ENCODE peak calls at places on chromosomes 13 and 19, in five cellular contexts. One of them, this sample, is unnamed.

GRCh38 chr19:7397687-7398086 is 49.0 kb downstream of the ARHGEF18 start:
- DNase-seq in psoas muscle: no peak
- DNase-seq in mesendoderm: no peak
- DNase-seq in suprapubic skin: no peak
- DNase-seq in sigmoid colon: no peak
- DNase-seq in this sample: peak

GRCh38 chr19:10180459-10180858 is 14.3 kb downstream of the DNMT1 start:
- DNase-seq in suprapubic skin: no peak
- DNase-seq in psoas muscle: no peak
- DNase-seq in sigmoid colon: no peak
- DNase-seq in mesendoderm: no peak
- DNase-seq in this sample: no peak

GRCh38 chr13:25292301-25292700 is 5.0 kb upstream of the MTMR6 start:
- DNase-seq in psoas muscle: no peak
- DNase-seq in suprapubic skin: no peak
- DNase-seq in mesendoderm: peak
- DNase-seq in sigmoid colon: no peak
- DNase-seq in this sample: peak

GRCh38 chr13:45807520-45808099 is 43.9 kb downstream of the SIAH3 start:
- DNase-seq in mesendoderm: peak
- DNase-seq in psoas muscle: no peak
- DNase-seq in suprapubic skin: no peak
- DNase-seq in sigmoid colon: no peak
- DNase-seq in this sample: peak

GRCh38 chr13:42041684-42042035 is 6.8 kb upstream of the DGKH start:
- DNase-seq in suprapubic skin: no peak
- DNase-seq in sigmoid colon: peak
- DNase-seq in psoas muscle: peak
- DNase-seq in mesendoderm: peak
- DNase-seq in this sample: peak

GRCh38 chr13:69857188-69857821 is 250.3 kb upstream of the ATXN8OS start:
- DNase-seq in sigmoid colon: no peak
- DNase-seq in psoas muscle: no peak
- DNase-seq in mesendoderm: peak
- DNase-seq in suprapubic skin: no peak
- DNase-seq in this sample: peak

GRCh38 chr19:38877781-38878574 is at the start of gene RINL:
- DNase-seq in sigmoid colon: no peak
- DNase-seq in mesendoderm: no peak
- DNase-seq in psoas muscle: peak
- DNase-seq in suprapubic skin: no peak
- DNase-seq in this sample: no peak

GRCh38 chr13:37701306-37701705 is 102.7 kb upstream of the POSTN start:
- DNase-seq in psoas muscle: no peak
- DNase-seq in suprapubic skin: no peak
- DNase-seq in mesendoderm: no peak
- DNase-seq in sigmoid colon: no peak
- DNase-seq in this sample: peak

GRCh38 chr19:738509-739128 is 12.3 kb upstream of the MISP start:
- DNase-seq in suprapubic skin: no peak
- DNase-seq in mesendoderm: no peak
- DNase-seq in sigmoid colon: peak
- DNase-seq in psoas muscle: no peak
- DNase-seq in this sample: no peak

GRCh38 chr19:17079710-17080440 is 4.3 kb downstream of the MYO9B start:
- DNase-seq in suprapubic skin: peak
- DNase-seq in sigmoid colon: peak
- DNase-seq in psoas muscle: peak
- DNase-seq in mesendoderm: no peak
- DNase-seq in this sample: peak

GRCh38 chr13:91544723-91545122 is 146.3 kb downstream of the GPC5 start:
- DNase-seq in psoas muscle: no peak
- DNase-seq in mesendoderm: peak
- DNase-seq in sigmoid colon: no peak
- DNase-seq in suprapubic skin: no peak
- DNase-seq in this sample: no peak

GRCh38 chr19:28388988-28389387 is 824.0 kb downstream of the UQCRFS1 start:
- DNase-seq in psoas muscle: no peak
- DNase-seq in suprapubic skin: no peak
- DNase-seq in sigmoid colon: no peak
- DNase-seq in mesendoderm: no peak
- DNase-seq in this sample: no peak

GRCh38 chr13:30339721-30340366 is 32.5 kb upstream of the KATNAL1 start:
- DNase-seq in sigmoid colon: no peak
- DNase-seq in psoas muscle: no peak
- DNase-seq in suprapubic skin: no peak
- DNase-seq in mesendoderm: no peak
- DNase-seq in this sample: peak

GRCh38 chr19:13169769-13170168 is 19.6 kb downstream of the IER2 start:
- DNase-seq in mesendoderm: no peak
- DNase-seq in suprapubic skin: no peak
- DNase-seq in sigmoid colon: no peak
- DNase-seq in psoas muscle: no peak
- DNase-seq in this sample: peak

GRCh38 chr19:49129238-49129583 is 9.9 kb downstream of the PPFIA3 start:
- DNase-seq in psoas muscle: no peak
- DNase-seq in suprapubic skin: no peak
- DNase-seq in mesendoderm: peak
- DNase-seq in sigmoid colon: no peak
- DNase-seq in this sample: no peak

GRCh38 chr19:32368781-32369180 is 23.4 kb downstream of the ZNF507 start:
- DNase-seq in suprapubic skin: no peak
- DNase-seq in mesendoderm: no peak
- DNase-seq in sigmoid colon: no peak
- DNase-seq in psoas muscle: no peak
- DNase-seq in this sample: no peak

GRCh38 chr19:2289714-2290435 is 7.9 kb upstream of the PEAK3 start:
- DNase-seq in suprapubic skin: no peak
- DNase-seq in psoas muscle: no peak
- DNase-seq in sigmoid colon: no peak
- DNase-seq in mesendoderm: no peak
- DNase-seq in this sample: no peak

GRCh38 chr13:38348890-38349289 is 761 bp upstream of the UFM1 start:
- DNase-seq in mesendoderm: peak
- DNase-seq in sigmoid colon: no peak
- DNase-seq in suprapubic skin: no peak
- DNase-seq in psoas muscle: no peak
- DNase-seq in this sample: peak

GRCh38 chr13:94764576-94765321 is 52.4 kb upstream of the SOX21 start:
- DNase-seq in mesendoderm: peak
- DNase-seq in psoas muscle: no peak
- DNase-seq in sigmoid colon: no peak
- DNase-seq in suprapubic skin: no peak
- DNase-seq in this sample: peak

GRCh38 chr19:13962738-13963602 is 10.7 kb downstream of the DCAF15 start:
- DNase-seq in suprapubic skin: no peak
- DNase-seq in sigmoid colon: no peak
- DNase-seq in mesendoderm: peak
- DNase-seq in psoas muscle: peak
- DNase-seq in this sample: peak

GRCh38 chr19:45499196-45500180 is 1.2 kb downstream of the PPM1N start:
- DNase-seq in suprapubic skin: no peak
- DNase-seq in mesendoderm: peak
- DNase-seq in sigmoid colon: no peak
- DNase-seq in psoas muscle: peak
- DNase-seq in this sample: no peak

GRCh38 chr19:38685666-38686529 is 38.4 kb downstream of the ACTN4 start:
- DNase-seq in sigmoid colon: no peak
- DNase-seq in psoas muscle: no peak
- DNase-seq in mesendoderm: peak
- DNase-seq in suprapubic skin: no peak
- DNase-seq in this sample: peak

GRCh38 chr19:49415810-49416200 is 7.4 kb downstream of the PTH2 start:
- DNase-seq in mesendoderm: no peak
- DNase-seq in sigmoid colon: no peak
- DNase-seq in psoas muscle: no peak
- DNase-seq in suprapubic skin: no peak
- DNase-seq in this sample: no peak

GRCh38 chr13:80742027-80742426 is 401.1 kb upstream of the SPRY2 start:
- DNase-seq in mesendoderm: no peak
- DNase-seq in suprapubic skin: no peak
- DNase-seq in sigmoid colon: no peak
- DNase-seq in psoas muscle: no peak
- DNase-seq in this sample: peak

DNA sequence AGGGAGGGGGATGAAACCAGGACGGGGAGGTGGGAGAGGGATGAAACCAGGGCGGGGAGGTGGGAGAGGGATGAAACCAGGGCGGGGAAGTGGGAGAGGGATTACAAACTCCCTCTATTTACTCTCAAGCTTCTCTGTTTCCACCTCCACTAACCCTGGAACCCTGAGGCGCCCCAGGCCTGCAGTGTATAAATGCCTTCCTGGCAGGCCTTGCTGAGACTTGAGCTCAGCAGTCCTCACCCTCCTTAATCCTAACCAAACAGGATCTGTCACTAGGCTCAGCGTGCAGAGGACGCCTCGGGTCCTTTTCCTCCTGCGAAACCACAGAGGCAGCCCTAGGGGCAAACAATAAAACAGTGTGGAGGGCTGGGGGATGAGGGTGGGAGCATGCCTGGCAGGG is 32.1 kb upstream of the OR1M1 start:
- DNase-seq in mesendoderm: peak
- DNase-seq in psoas muscle: no peak
- DNase-seq in suprapubic skin: no peak
- DNase-seq in sigmoid colon: no peak
- DNase-seq in this sample: no peak
- H3K4me3 ChIP-seq in mesendoderm: no peak
- H3K4me3 ChIP-seq in psoas muscle: no peak
- H3K4me3 ChIP-seq in suprapubic skin: no peak
- H3K4me3 ChIP-seq in sigmoid colon: no peak
- H3K4me3 ChIP-seq in this sample: no peak

DNA sequence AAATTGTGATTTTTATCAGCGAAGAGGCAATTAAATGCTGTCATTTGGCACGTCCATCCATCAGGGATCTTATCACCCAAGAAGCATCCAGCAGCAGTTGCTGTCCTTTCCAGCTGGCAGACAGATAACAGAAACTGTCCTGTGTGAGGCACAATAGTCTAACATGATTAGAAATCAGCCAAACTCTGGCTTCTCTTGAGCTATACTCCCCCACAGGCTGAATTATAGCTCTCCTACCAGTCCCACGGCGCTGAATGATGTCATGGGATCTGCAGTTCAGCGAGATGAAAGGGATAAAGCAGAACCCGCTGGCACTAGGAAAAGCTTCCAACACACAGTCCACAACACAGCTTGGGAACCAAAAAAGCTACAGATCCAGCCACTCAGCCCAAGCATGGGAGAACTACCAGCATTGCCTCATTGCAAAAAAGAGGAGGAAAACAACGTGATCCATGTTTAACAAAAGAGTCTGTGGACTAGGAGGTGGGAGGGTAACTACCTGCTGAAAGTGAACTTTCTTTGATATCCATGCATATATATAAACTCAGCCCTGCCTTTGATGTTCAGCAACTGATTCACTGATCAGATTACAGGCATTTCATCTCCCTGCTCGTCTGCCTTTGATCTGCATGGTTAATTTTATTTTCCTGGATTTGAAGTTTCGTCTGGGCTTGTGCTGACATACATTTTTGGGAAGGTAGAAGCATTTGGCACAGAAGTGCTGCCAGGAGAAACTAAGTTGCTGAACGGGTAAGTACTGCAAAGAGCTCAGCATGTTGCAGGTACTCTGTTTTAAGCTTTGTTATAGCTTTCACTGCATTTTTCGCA is at the start of gene TNFRSF19:
- DNase-seq in sigmoid colon: no peak
- DNase-seq in suprapubic skin: no peak
- DNase-seq in mesendoderm: peak
- DNase-seq in psoas muscle: no peak
- DNase-seq in this sample: peak
- H3K4me3 ChIP-seq in sigmoid colon: no peak
- H3K4me3 ChIP-seq in suprapubic skin: peak
- H3K4me3 ChIP-seq in mesendoderm: no peak
- H3K4me3 ChIP-seq in psoas muscle: peak
- H3K4me3 ChIP-seq in this sample: no peak

GRCh38 chr19:5767949-5768348 is 16.6 kb downstream of the PRR22 start:
- DNase-seq in suprapubic skin: no peak
- DNase-seq in mesendoderm: no peak
- DNase-seq in psoas muscle: no peak
- DNase-seq in sigmoid colon: no peak
- DNase-seq in this sample: no peak
- H3K4me3 ChIP-seq in suprapubic skin: no peak
- H3K4me3 ChIP-seq in mesendoderm: no peak
- H3K4me3 ChIP-seq in psoas muscle: no peak
- H3K4me3 ChIP-seq in sigmoid colon: no peak
- H3K4me3 ChIP-seq in this sample: no peak

GRCh38 chr19:35042056-35042730 is 672 bp downstream of the HPN start:
- DNase-seq in sigmoid colon: no peak
- DNase-seq in psoas muscle: peak
- DNase-seq in suprapubic skin: no peak
- DNase-seq in mesendoderm: no peak
- DNase-seq in this sample: no peak
- H3K4me3 ChIP-seq in sigmoid colon: no peak
- H3K4me3 ChIP-seq in psoas muscle: no peak
- H3K4me3 ChIP-seq in suprapubic skin: no peak
- H3K4me3 ChIP-seq in mesendoderm: no peak
- H3K4me3 ChIP-seq in this sample: no peak

DNA sequence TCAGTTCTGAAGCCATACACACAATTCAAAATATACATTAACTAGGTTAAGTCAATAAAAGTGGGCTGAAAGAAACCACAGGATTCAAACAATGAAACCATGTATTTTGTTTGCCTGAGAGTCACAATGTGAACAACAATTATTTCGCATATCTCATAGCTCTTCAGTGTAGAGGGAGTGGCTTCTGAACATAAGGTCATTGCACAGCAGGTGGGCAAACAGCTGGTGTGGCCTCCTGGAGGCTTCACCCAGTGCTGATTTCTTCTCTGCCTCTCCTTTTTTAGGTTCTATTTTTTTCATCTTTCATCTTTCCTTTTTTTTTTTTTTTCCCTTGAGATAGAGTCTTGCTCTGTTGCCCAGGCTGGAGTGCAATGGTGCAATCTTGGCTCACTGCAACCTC is 40.4 kb upstream of the ZNF254 start:
- DNase-seq in psoas muscle: no peak
- DNase-seq in suprapubic skin: no peak
- DNase-seq in mesendoderm: no peak
- DNase-seq in sigmoid colon: no peak
- DNase-seq in this sample: no peak
- H3K4me3 ChIP-seq in psoas muscle: no peak
- H3K4me3 ChIP-seq in suprapubic skin: no peak
- H3K4me3 ChIP-seq in mesendoderm: no peak
- H3K4me3 ChIP-seq in sigmoid colon: no peak
- H3K4me3 ChIP-seq in this sample: no peak